ENCODE peak calls at places on chromosome 4, in five cellular contexts. W is fibroblast of lung, D is SK-N-SH, X is IMR-90, U is Karpas-422. M is an unnamed sample.

GRCh38 chr4:12293906-12294525 is 865.3 kb upstream of the HS3ST1 start:
- DNase-seq in U (no peak), D (no peak), X (no peak), W (no peak), M (no peak)

GRCh38 chr4:8040607-8041006 is 100.9 kb upstream of the AFAP1 start:
- DNase-seq in W (no peak), X (no peak), U (no peak), D (no peak), M (no peak)

GRCh38 chr4:76699911-76700310 is 198.0 kb downstream of the SOWAHB start:
- DNase-seq in U (no peak), D (no peak), X (no peak), W (peak; percentile 41), M (no peak)

GRCh38 chr4:174394915-174395314 is 111.2 kb downstream of the CEP44 start:
- DNase-seq in U (no peak), D (no peak), X (peak; percentile 63), W (peak; percentile 78), M (no peak)

GRCh38 chr4:25993564-25994185 is 79.7 kb downstream of the SMIM20 start:
- DNase-seq in X (no peak), U (peak; percentile 87), W (peak; percentile 46), D (peak; percentile 41), M (peak; percentile 65)

GRCh38 chr4:142743071-142743825 is 102.9 kb downstream of the INPP4B start:
- DNase-seq in W (peak; percentile 83), D (no peak), U (no peak), X (peak; percentile 45), M (no peak)

GRCh38 chr4:41448935-41449334 is 89.0 kb upstream of the LIMCH1 start:
- DNase-seq in U (no peak), D (no peak), W (no peak), X (no peak), M (no peak)

GRCh38 chr4:173517781-173518371 is 12.2 kb downstream of the HAND2 start:
- DNase-seq in W (no peak), U (no peak), D (peak; percentile 51), X (no peak), M (no peak)

GRCh38 chr4:55296076-55296475 is 50.0 kb upstream of the SRD5A3 start:
- DNase-seq in X (no peak), U (no peak), W (no peak), D (no peak), M (no peak)

GRCh38 chr4:4763815-4764202 is 95.7 kb upstream of the MSX1 start:
- DNase-seq in D (no peak), X (peak; percentile 6), W (no peak), U (no peak), M (no peak)

DNA sequence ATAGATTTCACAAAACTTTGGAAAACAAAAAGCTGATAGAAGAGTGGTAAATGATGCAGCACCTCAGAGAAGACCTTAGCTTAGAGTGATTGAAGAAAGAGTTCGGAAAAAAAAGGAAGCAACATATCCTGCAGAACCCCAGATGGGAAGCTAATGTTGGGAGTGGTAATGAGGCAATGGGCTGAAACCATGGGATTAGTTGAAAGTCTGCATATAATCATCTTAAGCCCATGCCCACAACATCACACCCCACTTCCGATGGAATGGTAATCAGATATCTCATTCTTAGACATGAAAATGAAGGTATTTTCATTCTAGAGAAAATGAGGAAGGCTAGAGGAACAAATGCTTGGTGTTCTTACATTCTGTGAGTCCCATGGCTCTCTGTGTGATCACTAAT is 146.3 kb upstream of the ADAMTS3 start:
- DNase-seq in D (no peak), U (no peak), W (no peak), X (no peak), M (no peak)
- H3K4me1 ChIP-seq in D (no peaks in the 10 kb centered on the region), U (no peaks in the 10 kb centered on the region), W (no peaks in the 10 kb centered on the region), X (no peaks in the 10 kb centered on the region), M (no peaks in the 10 kb centered on the region)

DNA sequence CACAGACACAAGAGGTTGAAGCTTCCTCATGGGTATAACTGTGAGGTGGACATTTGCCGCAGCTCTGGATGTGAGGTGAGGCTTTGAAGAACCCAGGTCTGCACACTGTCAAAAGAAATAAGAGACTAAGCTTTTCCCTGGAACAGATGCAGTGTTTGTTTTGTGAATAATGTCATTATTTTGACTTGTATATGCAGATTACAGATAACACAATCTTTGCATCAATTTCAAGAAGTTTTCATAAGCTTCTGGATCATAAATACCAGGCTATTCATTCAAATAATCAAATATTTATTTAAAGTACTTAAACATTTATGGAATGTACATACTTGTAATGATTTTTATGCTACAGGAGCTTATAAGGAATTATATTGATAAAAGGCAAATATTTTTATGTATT is 174.8 kb downstream of the EPHA5 start:
- DNase-seq in W (no peak), D (no peak), X (no peak), U (no peak), M (no peak)
- H2AFZ ChIP-seq in W (no peak overlapping the region), D (no peak overlapping the region), X (no peak overlapping the region), U (no peak overlapping the region), M (no peak overlapping the region)

DNA sequence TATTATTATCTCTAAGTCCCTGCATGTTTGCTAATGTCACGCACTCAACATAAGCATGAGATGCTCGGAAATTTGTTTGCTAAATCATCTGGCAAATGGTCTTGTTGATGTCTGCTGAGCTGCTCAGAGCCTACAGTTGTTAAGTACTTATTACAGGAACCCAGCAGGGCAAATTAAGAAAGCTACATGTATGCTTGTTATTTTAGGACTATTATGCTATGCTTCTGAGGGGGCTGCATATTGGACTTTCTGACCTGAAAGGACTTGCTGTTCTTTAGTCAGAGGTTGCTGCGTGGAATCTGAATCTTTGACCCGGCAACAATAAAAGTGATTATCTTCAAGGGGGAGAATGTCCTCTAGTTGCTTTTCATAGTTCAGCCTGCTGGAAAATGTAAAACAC is 36.3 kb upstream of the TENM3 start:
- DNase-seq in W (peak; percentile 22), U (no peak), X (no peak), D (no peak), M (no peak)
- H3K27ac ChIP-seq in W (no peak overlapping the region), U (no peak overlapping the region), X (no peak overlapping the region), D (peak overlapping the region; percentile 71), M (no peak overlapping the region)

DNA sequence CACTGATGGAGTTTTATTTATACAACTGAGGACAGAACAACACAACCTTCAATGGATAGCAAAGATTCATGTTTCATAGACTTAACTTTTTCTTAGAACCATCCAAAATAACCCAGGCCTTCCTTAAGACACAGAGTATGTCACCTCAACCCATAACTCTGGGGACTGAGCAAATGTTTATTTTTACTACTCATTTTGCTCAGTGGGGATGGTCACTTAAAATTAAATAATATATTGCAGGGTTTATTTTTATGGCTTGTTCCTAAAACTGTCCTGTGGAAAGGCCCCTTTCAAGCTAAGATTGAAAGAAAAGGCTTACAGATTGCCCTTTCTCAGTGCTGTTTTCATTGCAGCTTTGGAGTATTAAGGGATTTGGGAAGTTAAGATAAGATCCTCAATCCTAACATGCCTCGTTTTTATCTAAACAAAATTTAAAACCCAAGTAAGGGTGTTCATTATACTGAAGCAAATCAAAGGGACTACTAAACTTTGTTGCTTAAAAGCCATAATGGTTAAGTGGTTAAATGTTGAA is 252.6 kb upstream of the MAD2L1 start:
- DNase-seq in D (no peak), X (no peak), W (no peak), U (no peak), M (no peak)
- H3K4me1 ChIP-seq in D (no peaks in the 10 kb centered on the region), X (no peaks in the 10 kb centered on the region), W (no peaks in the 10 kb centered on the region), U (no peaks in the 10 kb centered on the region), M (no peaks in the 10 kb centered on the region)

DNA sequence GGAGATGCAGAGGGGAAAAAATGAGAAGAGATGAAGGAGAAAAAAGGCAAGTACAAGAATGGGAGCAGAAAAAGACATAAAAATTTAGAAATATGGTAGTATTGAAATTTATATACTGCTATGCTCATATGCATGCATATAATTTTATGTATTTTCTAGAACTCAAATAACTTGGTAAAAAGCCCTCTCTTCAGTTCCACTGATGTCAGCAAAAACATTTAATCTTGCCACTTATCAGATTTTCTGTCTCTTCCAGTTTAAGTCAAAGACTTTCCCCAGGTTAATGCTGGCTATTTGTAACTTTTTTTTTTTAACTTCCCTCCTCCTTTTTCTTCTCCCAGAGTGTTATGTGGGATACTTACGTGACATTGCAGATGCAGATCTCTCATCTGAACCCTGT is 617.5 kb upstream of the CPEB2 start:
- DNase-seq in W (no peak), U (no peak), D (no peak), X (no peak), M (no peak)
- H2AFZ ChIP-seq in W (no peak overlapping the region), U (no peak overlapping the region), D (no peak overlapping the region), X (no peak overlapping the region), M (no peak overlapping the region)